ENCODE peak calls at places on chromosomes 11 and 22, in seven cellular contexts. G is sigmoid colon, D is IMR-90, W is HCT116, C is heart left ventricle, R is ovary, T is esophagus muscularis mucosa. H is an unnamed sample. For H3K4me1, the result is how much of the 10 kb centered on the place peaks cover.

GRCh38 chr11:43576834-43577521 is 103.6 kb upstream of the HSD17B12 start:
- DNase-seq in G (no peak), D (peak), W (peak), T (no peak), R (peak), C (peak), H (no peak)

GRCh38 chr11:6655020-6655789 is 404 bp downstream of the DCHS1 start:
- DNase-seq in C (peak), D (no peak), G (peak), R (peak), T (peak), W (no peak), H (no peak)

GRCh38 chr11:3205261-3206127 is 13.1 kb downstream of the MRGPRG start:
- DNase-seq in C (no peak), G (no peak), R (no peak), T (no peak), D (no peak), W (no peak), H (no peak)

GRCh38 chr11:95415837-95416288 is 184.9 kb upstream of the SESN3 start:
- DNase-seq in C (no peak), R (no peak), T (no peak), D (no peak), G (no peak), W (no peak), H (no peak)

GRCh38 chr11:92384316-92384715 is 159.7 kb downstream of the FAT3 start:
- DNase-seq in T (no peak), C (no peak), G (no peak), D (peak), W (no peak), R (no peak), H (no peak)

GRCh38 chr11:112255075-112255739 is 5.5 kb downstream of the PLET1 start:
- DNase-seq in D (peak), T (no peak), W (no peak), C (no peak), R (no peak), G (no peak), H (no peak)

GRCh38 chr22:26558246-26558895 is 31.6 kb downstream of the TPST2 start:
- DNase-seq in R (no peak), T (no peak), D (peak), G (no peak), C (no peak), W (no peak), H (no peak)

GRCh38 chr11:75233688-75234295 is 6.8 kb upstream of the TPBGL start:
- DNase-seq in R (no peak), C (no peak), W (no peak), D (peak), T (no peak), G (no peak), H (no peak)

GRCh38 chr11:59207988-59208432 is 4.7 kb downstream of the MPEG1 start:
- DNase-seq in G (no peak), C (peak), D (peak), R (no peak), W (no peak), T (no peak), H (no peak)

DNA sequence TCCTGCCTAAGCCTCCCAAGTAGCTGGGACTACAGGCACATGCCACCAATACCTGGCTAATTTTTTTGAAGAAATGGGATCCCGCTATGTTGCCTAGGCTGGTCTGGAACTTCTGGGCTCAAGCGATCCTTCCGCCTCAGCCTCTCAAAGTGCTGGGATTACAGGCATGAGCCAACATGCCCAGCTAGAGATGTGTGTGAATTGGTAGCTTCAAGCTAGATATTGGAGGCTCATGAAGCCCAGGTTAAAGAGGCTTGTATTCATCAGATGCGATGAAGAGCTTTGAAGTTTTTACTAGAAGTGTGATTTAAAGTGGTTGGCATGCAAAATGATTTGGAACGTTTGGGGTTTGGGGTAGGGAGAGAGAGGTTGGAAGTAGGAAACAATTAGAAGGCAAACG is 19.6 kb downstream of the NF2 start:
- DNase-seq in C (no peak), R (no peak), D (no peak), G (no peak), W (no peak), T (no peak), H (no peak)
- H3K4me1 ChIP-seq in C (under half), R (under half), D (under half), G (half or more), W (half or more), T (half or more), H (half or more)

GRCh38 chr11:69058501-69059270 is 10.0 kb downstream of the TPCN2 start:
- DNase-seq in T (no peak), W (no peak), R (no peak), G (no peak), C (no peak), D (no peak), H (no peak)

GRCh38 chr11:69057801-69058200 is 9.1 kb downstream of the TPCN2 start:
- DNase-seq in T (no peak), D (no peak), G (no peak), R (no peak), C (no peak), W (no peak), H (no peak)

GRCh38 chr11:69055598-69056516 is 7.1 kb downstream of the TPCN2 start:
- DNase-seq in T (no peak), R (no peak), W (no peak), D (no peak), C (peak), G (peak), H (peak)

GRCh38 chr11:69055212-69055586 is 6.5 kb downstream of the TPCN2 start:
- DNase-seq in C (no peak), T (no peak), D (no peak), G (no peak), R (no peak), W (no peak), H (no peak)

DNA sequence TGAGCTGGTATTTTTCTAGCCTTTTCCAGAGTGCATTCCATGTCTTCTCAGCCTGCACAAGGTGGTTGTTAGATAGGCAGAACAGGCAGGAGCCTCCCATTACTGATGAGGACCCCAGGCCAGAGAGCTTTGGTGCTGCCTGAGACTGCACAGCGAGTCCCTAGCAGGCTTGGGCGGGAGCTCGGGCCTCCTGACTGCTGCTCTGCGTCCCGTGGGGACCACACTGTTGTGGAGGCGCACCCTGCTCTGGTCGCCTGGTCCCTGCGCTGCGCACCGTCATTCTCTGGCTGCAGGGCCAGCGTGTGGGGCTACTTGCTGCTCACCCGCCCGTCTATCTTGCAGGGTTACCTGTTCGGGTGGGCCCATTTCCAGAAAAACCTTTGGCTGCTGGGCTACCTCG is 8.5 kb downstream of the TPCN2 start:
- DNase-seq in W (no peak), D (no peak), R (no peak), G (no peak), C (no peak), T (no peak), H (no peak)
- TF ChIP-seq POLR2A in W (no peak), D (no peak), R (no peak), G (no peak), C (no peak), T (no peak), H (no peak)

GRCh38 chr11:85826096-85826855 is 15.3 kb upstream of the SYTL2 start:
- DNase-seq in T (no peak), D (peak), C (peak), R (peak), W (no peak), G (no peak), H (no peak)
- TF ChIP-seq CTCF in T (peak), D (peak), C (peak), R (no peak), W (peak), G (peak), H (peak)

GRCh38 chr22:43302462-43303109 is 40.6 kb downstream of the SCUBE1 start:
- DNase-seq in T (no peak), C (no peak), R (peak), W (no peak), D (no peak), G (no peak), H (no peak)
- H3K4me1 ChIP-seq in T (half or more), C (under half), R (under half), W (under half), D (under half), G (under half), H (under half)

GRCh38 chr22:24593810-24594568 is 1.1 kb upstream of the LRRC75B start:
- DNase-seq in G (no peak), T (no peak), C (no peak), D (no peak), W (no peak), R (no peak), H (no peak)
- TF ChIP-seq POLR2A in G (no peak), T (no peak), C (no peak), D (no peak), W (no peak), R (no peak), H (no peak)

DNA sequence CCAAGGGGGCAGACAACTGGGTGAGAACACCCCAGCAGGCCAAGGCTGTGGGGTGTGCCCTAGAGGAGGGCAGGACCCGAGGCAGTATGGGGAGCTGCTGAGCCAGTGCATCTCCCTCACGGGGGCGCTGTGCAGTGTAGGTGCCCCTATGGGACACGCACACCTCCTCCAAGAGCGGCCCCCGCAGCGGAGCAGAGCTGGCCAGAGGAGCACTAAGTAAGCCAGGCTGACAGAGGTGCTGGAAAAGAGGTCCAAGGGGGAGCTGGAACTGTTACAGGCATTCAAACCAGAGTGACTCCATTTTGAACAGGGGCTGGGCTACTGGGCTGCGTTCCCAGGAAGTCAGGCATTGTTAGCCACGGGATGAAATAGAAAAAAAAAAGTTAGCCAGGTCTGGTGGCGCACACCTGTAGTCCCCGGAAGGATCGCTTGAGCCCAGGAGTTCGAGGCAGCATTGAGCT is 41.8 kb downstream of the TST start:
- DNase-seq in R (peak), D (peak), W (no peak), T (no peak), G (peak), C (peak), H (peak)
- TF ChIP-seq CTCF in R (no peak), D (peak), W (peak), T (no peak), G (no peak), C (peak), H (no peak)

DNA sequence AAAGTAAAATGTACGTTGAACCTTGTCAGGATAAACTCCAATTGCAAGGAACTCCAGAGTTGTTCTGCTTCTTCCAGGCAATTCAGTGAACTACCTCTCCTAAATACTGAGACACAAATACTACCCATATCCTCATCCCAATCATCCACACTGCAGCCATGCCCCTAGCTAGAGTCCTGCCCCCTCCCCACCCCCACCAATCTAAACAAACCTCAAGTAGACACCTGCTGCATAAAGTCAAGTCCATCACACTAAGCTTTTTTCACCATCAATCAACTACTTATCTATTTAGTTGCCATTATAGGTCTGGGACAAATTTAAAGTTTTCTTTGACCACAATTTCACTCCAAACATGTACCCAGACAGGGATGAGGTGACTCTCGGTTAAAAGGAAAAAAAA is 93.2 kb upstream of the APOA1 start:
- DNase-seq in T (no peak), R (no peak), D (no peak), G (no peak), W (no peak), C (no peak), H (no peak)
- H3K4me1 ChIP-seq in T (half or more), R (under half), D (under half), G (under half), W (under half), C (under half), H (under half)

GRCh38 chr22:19962246-19962908 is 20.8 kb upstream of the TXNRD2 start:
- DNase-seq in C (peak), D (peak), W (peak), R (no peak), T (no peak), G (peak), H (no peak)
- TF ChIP-seq POLR2A in C (no peak), D (no peak), W (no peak), R (no peak), T (no peak), G (no peak), H (no peak)